ENCODE peak calls at places on chromosomes 7 and 10, in four cellular contexts. One of them, this sample, is unnamed.

GRCh38 chr10:122157451-122157850 is 113.6 kb upstream of the BTBD16 start:
- DNase-seq in GM12878: no peak
- DNase-seq in K562: no peak
- DNase-seq in HL-60: no peak
- DNase-seq in this sample: no peak

GRCh38 chr10:37434091-37434490 is 308.7 kb downstream of the ANKRD30A start:
- DNase-seq in GM12878: no peak
- DNase-seq in K562: no peak
- DNase-seq in HL-60: no peak
- DNase-seq in this sample: no peak

GRCh38 chr10:119139464-119140067 is 25.9 kb downstream of the SFXN4 start:
- DNase-seq in GM12878: no peak
- DNase-seq in HL-60: peak; percentile 74
- DNase-seq in K562: no peak
- DNase-seq in this sample: peak; percentile 24

GRCh38 chr10:31697271-31698168 is 231.1 kb downstream of the ARHGAP12 start:
- DNase-seq in K562: no peak
- DNase-seq in GM12878: no peak
- DNase-seq in HL-60: no peak
- DNase-seq in this sample: no peak

GRCh38 chr7:40331915-40332314 is 197.1 kb downstream of the SUGCT start:
- DNase-seq in K562: no peak
- DNase-seq in GM12878: no peak
- DNase-seq in HL-60: no peak
- DNase-seq in this sample: no peak

GRCh38 chr10:106360870-106361269 is 803.6 kb downstream of the SORCS1 start:
- DNase-seq in K562: no peak
- DNase-seq in HL-60: no peak
- DNase-seq in GM12878: no peak
- DNase-seq in this sample: no peak

GRCh38 chr7:114504586-114504985 is 90.0 kb downstream of the FOXP2 start:
- DNase-seq in HL-60: no peak
- DNase-seq in GM12878: no peak
- DNase-seq in K562: no peak
- DNase-seq in this sample: no peak

GRCh38 chr10:24642921-24643678 is 80.6 kb downstream of the ARHGAP21 start:
- DNase-seq in HL-60: peak; percentile 1
- DNase-seq in K562: peak; percentile 21
- DNase-seq in GM12878: peak; percentile 40
- DNase-seq in this sample: no peak

GRCh38 chr10:27746364-27747095 is 911 bp upstream of the MKX start:
- DNase-seq in K562: no peak
- DNase-seq in GM12878: no peak
- DNase-seq in HL-60: no peak
- DNase-seq in this sample: peak; percentile 1

GRCh38 chr10:61967298-61967697 is 65.8 kb downstream of the ARID5B start:
- DNase-seq in GM12878: no peak
- DNase-seq in HL-60: no peak
- DNase-seq in K562: no peak
- DNase-seq in this sample: no peak

GRCh38 chr7:128347573-128348147 is 4.0 kb upstream of the RBM28 start:
- DNase-seq in HL-60: peak; percentile 72
- DNase-seq in GM12878: no peak
- DNase-seq in K562: peak; percentile 70
- DNase-seq in this sample: no peak

GRCh38 chr10:14779053-14779649 is 4.5 kb upstream of the FAM107B start:
- DNase-seq in GM12878: no peak
- DNase-seq in K562: no peak
- DNase-seq in HL-60: no peak
- DNase-seq in this sample: no peak

GRCh38 chr7:116802784-116803183 is 59.6 kb upstream of the CAPZA2 start:
- DNase-seq in K562: peak; percentile 73
- DNase-seq in HL-60: peak; percentile 3
- DNase-seq in GM12878: no peak
- DNase-seq in this sample: peak; percentile 15

GRCh38 chr7:40964610-40965009 is 738.3 kb downstream of the INHBA start:
- DNase-seq in K562: no peak
- DNase-seq in HL-60: no peak
- DNase-seq in GM12878: no peak
- DNase-seq in this sample: no peak

GRCh38 chr10:61903184-61903990 is 1.9 kb downstream of the ARID5B start:
- DNase-seq in K562: peak; percentile 73
- DNase-seq in GM12878: peak; percentile 53
- DNase-seq in HL-60: peak; percentile 20
- DNase-seq in this sample: no peak

GRCh38 chr7:92002720-92003119 is 62.1 kb downstream of the AKAP9 start:
- DNase-seq in K562: no peak
- DNase-seq in GM12878: no peak
- DNase-seq in HL-60: no peak
- DNase-seq in this sample: no peak

GRCh38 chr7:46032936-46033335 is 111.9 kb upstream of the IGFBP3 start:
- DNase-seq in GM12878: no peak
- DNase-seq in HL-60: no peak
- DNase-seq in K562: no peak
- DNase-seq in this sample: no peak

GRCh38 chr10:71740069-71740468 is 20.5 kb upstream of the C10orf105 start:
- DNase-seq in K562: no peak
- DNase-seq in GM12878: no peak
- DNase-seq in HL-60: peak; percentile 78
- DNase-seq in this sample: no peak

GRCh38 chr7:35729061-35729783 is 34.3 kb upstream of the HERPUD2 start:
- DNase-seq in K562: no peak
- DNase-seq in GM12878: peak; percentile 96
- DNase-seq in HL-60: no peak
- DNase-seq in this sample: no peak

GRCh38 chr10:5817322-5818047 is 4.3 kb upstream of the GDI2 start:
- DNase-seq in K562: no peak
- DNase-seq in HL-60: no peak
- DNase-seq in GM12878: peak; percentile 57
- DNase-seq in this sample: no peak

GRCh38 chr10:5679606-5680005 is 5.0 kb upstream of the TASOR2 start:
- DNase-seq in HL-60: no peak
- DNase-seq in GM12878: no peak
- DNase-seq in K562: no peak
- DNase-seq in this sample: no peak

GRCh38 chr7:140017034-140017433 is 45.7 kb downstream of the PARP12 start:
- DNase-seq in K562: no peak
- DNase-seq in HL-60: no peak
- DNase-seq in GM12878: no peak
- DNase-seq in this sample: no peak

GRCh38 chr7:98409843-98410242 is 9.0 kb upstream of the BAIAP2L1 start:
- DNase-seq in K562: no peak
- DNase-seq in HL-60: no peak
- DNase-seq in GM12878: no peak
- DNase-seq in this sample: no peak

GRCh38 chr7:99631311-99632109 is 14.8 kb downstream of the ZSCAN25 start:
- DNase-seq in GM12878: no peak
- DNase-seq in HL-60: no peak
- DNase-seq in K562: peak; percentile 43
- DNase-seq in this sample: no peak

GRCh38 chr10:58028597-58029366 is 238.9 kb downstream of the IPMK start:
- DNase-seq in HL-60: no peak
- DNase-seq in K562: no peak
- DNase-seq in GM12878: no peak
- DNase-seq in this sample: no peak

GRCh38 chr10:27240212-27240890 is at the start of gene ACBD5:
- DNase-seq in GM12878: peak; percentile 28
- DNase-seq in HL-60: peak; percentile 91
- DNase-seq in K562: peak; percentile 78
- DNase-seq in this sample: no peak

GRCh38 chr10:53598914-53599313 is 826.3 kb upstream of the MBL2 start:
- DNase-seq in GM12878: no peak
- DNase-seq in HL-60: no peak
- DNase-seq in K562: no peak
- DNase-seq in this sample: no peak
- TF ChIP-seq SPI1 in GM12878: no peak
- TF ChIP-seq SPI1 in HL-60: no peak
- TF ChIP-seq SPI1 in K562: no peak
- TF ChIP-seq SPI1 in this sample: no peak

DNA sequence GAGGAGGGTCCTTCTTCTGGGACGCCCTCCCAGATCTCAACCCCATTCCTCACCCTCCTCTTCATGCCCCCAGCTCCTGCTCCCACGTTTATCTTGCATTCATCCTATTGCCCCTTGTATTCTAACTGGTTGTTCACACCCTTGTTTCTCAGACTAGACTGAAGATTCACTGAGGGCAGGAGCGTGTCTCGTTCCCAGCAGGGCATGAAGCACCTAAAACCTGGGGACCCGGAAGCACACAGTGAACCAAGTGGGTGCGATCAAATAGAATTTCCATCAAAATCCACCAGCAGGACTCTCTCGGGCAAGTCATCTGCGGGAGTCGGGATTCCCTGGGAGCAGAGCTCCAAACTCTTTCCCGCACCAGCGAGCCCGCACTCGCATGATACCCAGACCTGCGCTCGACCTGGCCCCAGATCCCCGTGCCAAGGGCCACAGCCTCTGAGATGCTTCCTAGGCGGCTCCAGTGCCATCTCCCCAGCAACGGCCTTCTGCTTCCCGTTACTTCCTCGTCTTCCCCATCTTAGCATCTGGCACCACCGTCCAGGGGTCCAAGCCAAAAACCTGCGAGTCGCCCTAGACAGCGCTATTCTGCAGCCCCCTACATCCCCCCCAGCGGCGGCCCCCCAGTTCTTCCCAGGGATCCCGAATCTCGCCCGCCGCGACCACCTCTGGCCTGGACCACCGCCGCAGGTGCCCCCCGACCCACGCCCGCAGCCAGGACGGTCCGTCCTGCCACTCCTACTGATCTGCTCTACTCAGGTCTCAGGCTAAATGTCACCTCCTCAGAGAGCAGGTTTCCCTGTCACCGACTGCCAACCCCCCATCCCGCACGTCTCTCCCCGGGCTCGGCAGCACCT is 6.1 kb upstream of the GBX1 start:
- DNase-seq in HL-60: no peak
- DNase-seq in K562: no peak
- DNase-seq in GM12878: no peak
- DNase-seq in this sample: no peak
- TF ChIP-seq SPI1 in HL-60: no peak
- TF ChIP-seq SPI1 in K562: no peak
- TF ChIP-seq SPI1 in GM12878: no peak
- TF ChIP-seq SPI1 in this sample: no peak

GRCh38 chr10:92573091-92573797 is 649 bp downstream of the IDE start:
- DNase-seq in HL-60: peak; percentile 49
- DNase-seq in K562: no peak
- DNase-seq in GM12878: no peak
- DNase-seq in this sample: no peak
- TF ChIP-seq SPI1 in HL-60: no peak
- TF ChIP-seq SPI1 in K562: no peak
- TF ChIP-seq SPI1 in GM12878: no peak
- TF ChIP-seq SPI1 in this sample: no peak

GRCh38 chr7:149879801-149880738 is 6.3 kb downstream of the ATP6V0E2 start:
- DNase-seq in GM12878: no peak
- DNase-seq in K562: no peak
- DNase-seq in HL-60: no peak
- DNase-seq in this sample: no peak
- TF ChIP-seq SPI1 in GM12878: no peak
- TF ChIP-seq SPI1 in K562: no peak
- TF ChIP-seq SPI1 in HL-60: no peak
- TF ChIP-seq SPI1 in this sample: no peak

DNA sequence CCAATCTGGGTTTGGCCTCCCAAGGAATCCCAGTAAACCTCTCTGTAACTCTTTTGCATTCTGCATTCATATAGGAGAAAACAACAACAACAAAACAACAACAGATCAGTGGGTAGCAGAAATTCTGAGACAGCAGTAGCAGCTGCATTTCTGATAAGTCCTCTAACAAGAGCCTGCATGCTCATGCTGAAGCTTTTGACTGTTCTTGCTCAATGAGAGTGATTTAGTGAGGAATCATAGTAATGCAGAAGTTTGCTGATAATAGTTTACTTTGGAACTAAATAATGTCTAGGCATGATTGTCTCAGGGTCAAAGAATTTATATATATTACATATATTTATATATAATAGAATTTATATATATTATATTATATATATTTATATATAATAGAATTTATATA is 35.2 kb downstream of the BMPER start:
- DNase-seq in HL-60: no peak
- DNase-seq in K562: no peak
- DNase-seq in GM12878: no peak
- DNase-seq in this sample: no peak
- TF ChIP-seq SPI1 in HL-60: no peak
- TF ChIP-seq SPI1 in K562: no peak
- TF ChIP-seq SPI1 in GM12878: no peak
- TF ChIP-seq SPI1 in this sample: no peak

DNA sequence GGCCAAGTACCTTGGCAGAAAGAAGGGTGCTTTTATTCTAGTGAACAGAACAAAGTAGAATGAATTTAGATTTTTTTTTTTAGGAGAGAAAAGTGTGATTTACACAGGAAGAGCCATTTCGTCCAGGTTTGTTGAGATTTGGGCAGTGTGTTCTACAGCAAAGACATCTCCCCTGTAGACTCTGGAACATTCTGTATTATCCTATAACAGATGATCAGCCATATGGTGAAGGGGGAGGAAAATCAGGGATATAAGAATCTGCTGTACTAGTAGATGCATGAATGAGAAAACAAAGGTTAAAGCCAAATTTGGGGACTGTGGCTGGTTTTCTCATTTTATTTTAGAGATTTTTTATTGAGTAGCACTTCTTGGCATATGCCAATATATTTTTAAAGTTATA is 453.7 kb upstream of the LRRTM3 start:
- DNase-seq in HL-60: no peak
- DNase-seq in GM12878: no peak
- DNase-seq in K562: no peak
- DNase-seq in this sample: no peak
- TF ChIP-seq SPI1 in HL-60: no peak
- TF ChIP-seq SPI1 in GM12878: no peak
- TF ChIP-seq SPI1 in K562: no peak
- TF ChIP-seq SPI1 in this sample: no peak

DNA sequence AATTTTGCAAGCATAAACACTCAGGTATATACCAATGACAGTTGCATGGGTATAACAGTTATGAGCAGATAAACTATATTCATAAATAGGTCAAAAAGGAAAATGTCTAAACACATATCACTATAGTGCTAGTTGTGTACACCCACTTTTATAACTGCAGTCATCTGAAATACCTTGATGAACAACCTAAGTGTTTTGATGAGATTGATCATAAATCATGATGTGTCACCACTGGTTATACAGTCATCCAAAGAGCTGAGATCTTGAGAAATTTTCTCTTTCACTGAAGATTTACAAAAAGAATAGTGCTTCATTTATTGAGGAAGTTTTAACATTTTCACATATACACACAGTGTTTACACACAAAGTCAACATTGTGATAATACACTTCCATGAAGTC is 78.6 kb upstream of the SLC25A13 start:
- DNase-seq in GM12878: no peak
- DNase-seq in HL-60: no peak
- DNase-seq in K562: no peak
- DNase-seq in this sample: no peak
- TF ChIP-seq SPI1 in GM12878: no peak
- TF ChIP-seq SPI1 in HL-60: no peak
- TF ChIP-seq SPI1 in K562: no peak
- TF ChIP-seq SPI1 in this sample: no peak

GRCh38 chr10:22252801-22253577 is 35.2 kb upstream of the EBLN1 start:
- DNase-seq in HL-60: no peak
- DNase-seq in GM12878: no peak
- DNase-seq in K562: no peak
- DNase-seq in this sample: peak; percentile 16
- TF ChIP-seq SPI1 in HL-60: no peak
- TF ChIP-seq SPI1 in GM12878: no peak
- TF ChIP-seq SPI1 in K562: no peak
- TF ChIP-seq SPI1 in this sample: no peak

This sample was measured in GM12891.